ENCODE peak calls at places on chromosome 20, in six cellular contexts. L is AG10803, W is fibroblast of pulmonary artery, I is brain microvascular endothelial cell, Z is coronary artery, A is cardiac muscle cell. F is an unnamed sample.

GRCh38 chr20:61810709-61811565 is 254.7 kb downstream of the TAF4 start:
- DNase-seq in L (no peak), W (no peak), I (no peak), Z (no peak), A (no peak), F (no peak)

GRCh38 chr20:63024573-63025392 is 18.0 kb upstream of the BHLHE23 start:
- DNase-seq in L (no peak), W (no peak), I (no peak), Z (no peak), A (no peak), F (no peak)

GRCh38 chr20:9068896-9069663 is at the start of gene PLCB4:
- DNase-seq in L (peak), W (peak), I (peak), Z (no peak), A (peak), F (peak)

GRCh38 chr20:41232971-41233926 is 84.3 kb downstream of the ZHX3 start:
- DNase-seq in L (peak), W (peak), I (peak), Z (no peak), A (peak), F (peak)

GRCh38 chr20:9889270-9889981 is 50.5 kb upstream of the PAK5 start:
- DNase-seq in L (no peak), W (no peak), I (no peak), Z (no peak), A (no peak), F (peak)

GRCh38 chr20:41095110-41095969 is 42.0 kb upstream of the PLCG1 start:
- DNase-seq in L (peak), W (peak), I (peak), Z (no peak), A (peak), F (peak)

GRCh38 chr20:17172826-17173420 is 53.9 kb upstream of the PCSK2 start:
- DNase-seq in L (peak), W (no peak), I (no peak), Z (no peak), A (no peak), F (no peak)

GRCh38 chr20:51457281-51457932 is 85.1 kb downstream of the NFATC2 start:
- DNase-seq in L (peak), W (peak), I (peak), Z (peak), A (peak), F (peak)

GRCh38 chr20:62048346-62048761 is 17.3 kb downstream of the TAF4 start:
- DNase-seq in L (no peak), W (no peak), I (no peak), Z (no peak), A (no peak), F (no peak)

GRCh38 chr20:15297059-15297875 is 959.9 kb upstream of the FLRT3 start:
- DNase-seq in L (no peak), W (no peak), I (no peak), Z (no peak), A (no peak), F (no peak)

GRCh38 chr20:17825949-17826843 is 126.4 kb downstream of the BANF2 start:
- DNase-seq in L (no peak), W (no peak), I (no peak), Z (no peak), A (no peak), F (no peak)

DNA sequence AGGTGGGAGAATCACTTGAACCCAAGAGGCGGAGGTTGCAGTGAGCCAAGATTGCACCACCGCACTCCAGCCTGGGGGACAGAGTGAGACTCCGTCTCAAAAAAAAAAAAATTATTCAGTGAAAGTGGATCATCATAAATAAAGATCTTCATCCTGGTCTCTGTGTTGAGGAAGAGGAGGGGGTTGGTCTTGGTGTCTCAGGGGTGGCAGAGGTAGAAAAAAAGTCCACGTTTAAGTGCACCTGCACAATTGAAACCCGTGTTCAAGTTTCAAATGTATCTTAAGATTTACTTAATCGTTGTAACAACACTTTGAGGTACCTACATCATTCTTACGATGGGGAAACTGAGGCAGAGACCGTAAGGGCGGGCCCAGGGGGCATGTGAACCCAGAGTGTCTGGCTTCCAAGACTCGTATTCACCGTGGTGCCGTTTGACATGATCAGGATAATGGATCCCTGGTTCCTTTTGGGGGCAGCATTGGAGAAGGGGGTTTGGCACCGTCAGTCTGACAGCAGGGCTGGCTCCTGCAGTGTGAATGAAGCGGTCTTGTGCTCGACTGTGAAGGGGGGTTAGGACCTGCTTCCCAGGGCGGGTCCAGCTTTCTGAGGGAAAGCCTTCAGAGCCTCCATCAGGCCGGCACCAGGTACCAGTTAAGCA is 32.9 kb upstream of the ID1 start:
- DNase-seq in L (no peak), W (no peak), I (no peak), Z (no peak), A (no peak), F (no peak)
- H3K4me3 ChIP-seq in L (peak), W (peak), I (peak), Z (peak), A (peak), F (peak)

GRCh38 chr20:37344506-37345338 is 1.2 kb upstream of the SRC start:
- DNase-seq in L (no peak), W (no peak), I (no peak), Z (peak), A (no peak), F (no peak)
- H3K4me3 ChIP-seq in L (no peak), W (no peak), I (no peak), Z (no peak), A (no peak), F (no peak)

GRCh38 chr20:43915209-43916072 is 789 bp downstream of the TOX2 start:
- DNase-seq in L (peak), W (peak), I (no peak), Z (no peak), A (peak), F (peak)
- H3K4me3 ChIP-seq in L (peak), W (peak), I (peak), Z (peak), A (peak), F (peak)

DNA sequence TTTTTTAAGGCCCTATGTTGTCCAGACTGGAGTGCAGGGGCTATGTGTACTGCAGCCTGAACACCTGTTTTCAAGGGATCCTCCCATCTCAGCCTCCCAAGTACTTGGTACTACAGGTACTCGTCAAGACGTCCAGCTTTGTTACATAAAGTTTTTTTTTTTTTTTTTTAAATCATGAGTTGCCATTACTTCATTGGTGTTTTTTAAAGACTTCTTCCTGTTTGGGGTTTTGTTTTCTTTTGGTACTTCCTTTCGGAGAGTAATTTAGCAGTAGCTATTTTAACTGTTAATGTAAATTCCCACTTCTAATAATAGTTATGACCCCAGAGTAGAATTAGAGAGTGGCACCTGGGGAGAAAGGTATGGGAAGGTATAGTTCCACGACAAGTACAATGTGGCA is 10.5 kb downstream of the ZNFX1 start:
- DNase-seq in L (no peak), W (no peak), I (no peak), Z (no peak), A (no peak), F (no peak)
- H3K4me3 ChIP-seq in L (no peak), W (no peak), I (no peak), Z (peak), A (no peak), F (no peak)

GRCh38 chr20:709864-710761 is 34.5 kb upstream of the SCRT2 start:
- DNase-seq in L (no peak), W (no peak), I (no peak), Z (peak), A (no peak), F (no peak)
- H3K4me3 ChIP-seq in L (no peak), W (no peak), I (no peak), Z (no peak), A (peak), F (no peak)

F was measured in choroid plexus epithelial cell.